ENCODE peak calls at places on chromosomes 3 and 15, in four cellular contexts. One of them, this sample, is unnamed.

GRCh38 chr15:76341366-76342045 is 4.9 kb downstream of the ISL2 start:
- DNase-seq in frontal cortex: no peak
- DNase-seq in HuH-7: no peak
- DNase-seq in amniotic stem cell: no peak
- DNase-seq in this sample: no peak

GRCh38 chr3:121481116-121481895 is 64.5 kb downstream of the POLQ start:
- DNase-seq in frontal cortex: no peak
- DNase-seq in HuH-7: no peak
- DNase-seq in amniotic stem cell: no peak
- DNase-seq in this sample: no peak

GRCh38 chr3:25895031-25895430 is 105.1 kb downstream of the OXSM start:
- DNase-seq in frontal cortex: no peak
- DNase-seq in HuH-7: no peak
- DNase-seq in amniotic stem cell: no peak
- DNase-seq in this sample: no peak

GRCh38 chr3:193908181-193908744 is 227.7 kb upstream of the HES1 start:
- DNase-seq in frontal cortex: no peak
- DNase-seq in HuH-7: no peak
- DNase-seq in amniotic stem cell: no peak
- DNase-seq in this sample: no peak

GRCh38 chr15:52255008-52255407 is 40.6 kb downstream of the MYO5C start:
- DNase-seq in frontal cortex: no peak
- DNase-seq in HuH-7: no peak
- DNase-seq in amniotic stem cell: no peak
- DNase-seq in this sample: no peak

GRCh38 chr3:25156526-25157075 is 271.5 kb upstream of the RARB start:
- DNase-seq in frontal cortex: no peak
- DNase-seq in HuH-7: no peak
- DNase-seq in amniotic stem cell: peak; percentile 36
- DNase-seq in this sample: peak; percentile 22

GRCh38 chr3:52405066-52405465 is 39.8 kb downstream of the SEMA3G start:
- DNase-seq in frontal cortex: no peak
- DNase-seq in HuH-7: no peak
- DNase-seq in amniotic stem cell: no peak
- DNase-seq in this sample: no peak

GRCh38 chr15:49686626-49687025 is 65.8 kb downstream of the DTWD1 start:
- DNase-seq in frontal cortex: no peak
- DNase-seq in HuH-7: no peak
- DNase-seq in amniotic stem cell: no peak
- DNase-seq in this sample: no peak

GRCh38 chr15:78921517-78921916 is 23.3 kb downstream of the CTSH start:
- DNase-seq in frontal cortex: no peak
- DNase-seq in HuH-7: no peak
- DNase-seq in amniotic stem cell: no peak
- DNase-seq in this sample: no peak

GRCh38 chr3:171028779-171029232 is 2.3 kb upstream of the SLC2A2 start:
- DNase-seq in frontal cortex: no peak
- DNase-seq in HuH-7: no peak
- DNase-seq in amniotic stem cell: peak; percentile 61
- DNase-seq in this sample: peak; percentile 87

GRCh38 chr3:128322030-128323022 is 144.4 kb downstream of the DNAJB8 start:
- DNase-seq in frontal cortex: peak; percentile 40
- DNase-seq in HuH-7: peak; percentile 58
- DNase-seq in amniotic stem cell: no peak
- DNase-seq in this sample: no peak

GRCh38 chr3:122628567-122628966 is 51.1 kb downstream of the PARP15 start:
- DNase-seq in frontal cortex: no peak
- DNase-seq in HuH-7: no peak
- DNase-seq in amniotic stem cell: no peak
- DNase-seq in this sample: no peak

GRCh38 chr3:133097214-133097613 is 59.0 kb downstream of the TMEM108 start:
- DNase-seq in frontal cortex: no peak
- DNase-seq in HuH-7: no peak
- DNase-seq in amniotic stem cell: no peak
- DNase-seq in this sample: no peak

GRCh38 chr3:42336103-42336502 is 70.1 kb upstream of the CCK start:
- DNase-seq in frontal cortex: no peak
- DNase-seq in HuH-7: no peak
- DNase-seq in amniotic stem cell: no peak
- DNase-seq in this sample: no peak